ENCODE peak calls at places on chromosomes 5 and 9, in seven cellular contexts. M, P, N, Y, E, U and C are unnamed samples.

GRCh38 chr5:86757824-86758223 is 140.1 kb downstream of the COX7C start:
- DNase-seq in M (no peak), P (no peak), N (peak), Y (no peak), E (peak), U (no peak), C (no peak)

GRCh38 chr5:151483647-151484046 is 36.2 kb downstream of the SLC36A1 start:
- DNase-seq in M (no peak), P (no peak), N (no peak), Y (no peak), E (no peak), U (no peak), C (no peak)

GRCh38 chr9:136058152-136058483 is 37.0 kb downstream of the NACC2 start:
- DNase-seq in M (peak), P (peak), N (no peak), Y (no peak), E (no peak), U (no peak), C (no peak)

GRCh38 chr5:133967124-133967523 is 1.3 kb downstream of the C5orf15 start:
- DNase-seq in M (no peak), P (no peak), N (no peak), Y (no peak), E (peak), U (no peak), C (no peak)

GRCh38 chr5:13536921-13537320 is 407.6 kb downstream of the DNAH5 start:
- DNase-seq in M (no peak), P (no peak), N (peak), Y (no peak), E (no peak), U (no peak), C (no peak)

GRCh38 chr9:4742246-4742645 is 1.2 kb upstream of the AK3 start:
- DNase-seq in M (no peak), P (no peak), N (no peak), Y (no peak), E (no peak), U (no peak), C (no peak)

GRCh38 chr9:89366711-89367110 is 48.4 kb downstream of the SECISBP2 start:
- DNase-seq in M (no peak), P (peak), N (no peak), Y (no peak), E (no peak), U (no peak), C (no peak)

GRCh38 chr5:78295035-78295961 is 800 bp upstream of the AP3B1 start:
- DNase-seq in M (peak), P (peak), N (no peak), Y (peak), E (peak), U (no peak), C (peak)

GRCh38 chr9:133778336-133778995 is 40.3 kb upstream of the SARDH start:
- DNase-seq in M (no peak), P (no peak), N (no peak), Y (peak), E (no peak), U (no peak), C (no peak)

GRCh38 chr5:125775896-125776295 is 647.3 kb upstream of the GRAMD2B start:
- DNase-seq in M (no peak), P (no peak), N (no peak), Y (no peak), E (no peak), U (no peak), C (no peak)

GRCh38 chr5:98773464-98774191 is at the start of gene RGMB:
- DNase-seq in M (peak), P (peak), N (peak), Y (peak), E (peak), U (peak), C (peak)

GRCh38 chr5:140607031-140607430 is 25.9 kb downstream of the CD14 start:
- DNase-seq in M (no peak), P (no peak), N (no peak), Y (no peak), E (peak), U (no peak), C (no peak)

GRCh38 chr9:91746357-91746756 is 203.7 kb downstream of the ROR2 start:
- DNase-seq in M (no peak), P (no peak), N (no peak), Y (no peak), E (no peak), U (no peak), C (no peak)

GRCh38 chr9:135901826-135902225 is 5.5 kb downstream of the CAMSAP1 start:
- DNase-seq in M (no peak), P (no peak), N (no peak), Y (no peak), E (no peak), U (no peak), C (no peak)

GRCh38 chr5:170861855-170862766 is at the start of gene RANBP17:
- DNase-seq in M (peak), P (peak), N (peak), Y (peak), E (peak), U (no peak), C (peak)

GRCh38 chr9:70120834-70121510 is 77.3 kb downstream of the MAMDC2 start:
- DNase-seq in M (peak), P (peak), N (peak), Y (peak), E (peak), U (peak), C (no peak)

GRCh38 chr5:164573397-164573796 is 1068.0 kb downstream of the MAT2B start:
- DNase-seq in M (no peak), P (no peak), N (no peak), Y (no peak), E (no peak), U (no peak), C (no peak)

GRCh38 chr5:40676643-40677333 is 2.9 kb upstream of the PTGER4 start:
- DNase-seq in M (no peak), P (no peak), N (peak), Y (peak), E (peak), U (peak), C (no peak)

GRCh38 chr5:149215478-149216042 is 56.1 kb upstream of the AFAP1L1 start:
- DNase-seq in M (no peak), P (no peak), N (peak), Y (peak), E (peak), U (no peak), C (no peak)

GRCh38 chr9:109751253-109751652 is 28.7 kb upstream of the PALM2AKAP2 start:
- DNase-seq in M (no peak), P (no peak), N (peak), Y (no peak), E (no peak), U (no peak), C (no peak)

GRCh38 chr5:53556001-53556400 is 4.4 kb upstream of the NDUFS4 start:
- DNase-seq in M (no peak), P (no peak), N (no peak), Y (no peak), E (no peak), U (no peak), C (no peak)

GRCh38 chr5:96673127-96673526 is 11.0 kb downstream of the CAST start:
- DNase-seq in M (no peak), P (no peak), N (no peak), Y (no peak), E (no peak), U (no peak), C (no peak)

GRCh38 chr5:14118551-14119320 is 24.4 kb upstream of the TRIO start:
- DNase-seq in M (peak), P (no peak), N (no peak), Y (no peak), E (no peak), U (no peak), C (no peak)

GRCh38 chr5:144406463-144406862 is 235.8 kb downstream of the KCTD16 start:
- DNase-seq in M (no peak), P (no peak), N (no peak), Y (no peak), E (no peak), U (no peak), C (no peak)

GRCh38 chr5:177478711-177479646 is 5.5 kb upstream of the DBN1 start:
- DNase-seq in M (no peak), P (no peak), N (peak), Y (peak), E (peak), U (no peak), C (no peak)

GRCh38 chr5:9358961-9359686 is 186.8 kb downstream of the SEMA5A start:
- DNase-seq in M (no peak), P (no peak), N (peak), Y (no peak), E (peak), U (peak), C (no peak)
- TF ChIP-seq CTCF in M (no peak), P (no peak), N (no peak), Y (no peak), E (no peak), U (no peak), C (no peak)

GRCh38 chr5:110054240-110054639 is 364.5 kb downstream of the MAN2A1 start:
- DNase-seq in M (no peak), P (no peak), N (peak), Y (no peak), E (peak), U (peak), C (no peak)
- TF ChIP-seq CTCF in M (no peak), P (no peak), N (no peak), Y (no peak), E (peak), U (peak), C (no peak)

GRCh38 chr9:121684381-121685145 is 33.1 kb downstream of the DAB2IP start:
- DNase-seq in M (peak), P (peak), N (no peak), Y (peak), E (peak), U (no peak), C (peak)
- TF ChIP-seq CTCF in M (peak), P (no peak), N (peak), Y (peak), E (peak), U (peak), C (peak)

DNA sequence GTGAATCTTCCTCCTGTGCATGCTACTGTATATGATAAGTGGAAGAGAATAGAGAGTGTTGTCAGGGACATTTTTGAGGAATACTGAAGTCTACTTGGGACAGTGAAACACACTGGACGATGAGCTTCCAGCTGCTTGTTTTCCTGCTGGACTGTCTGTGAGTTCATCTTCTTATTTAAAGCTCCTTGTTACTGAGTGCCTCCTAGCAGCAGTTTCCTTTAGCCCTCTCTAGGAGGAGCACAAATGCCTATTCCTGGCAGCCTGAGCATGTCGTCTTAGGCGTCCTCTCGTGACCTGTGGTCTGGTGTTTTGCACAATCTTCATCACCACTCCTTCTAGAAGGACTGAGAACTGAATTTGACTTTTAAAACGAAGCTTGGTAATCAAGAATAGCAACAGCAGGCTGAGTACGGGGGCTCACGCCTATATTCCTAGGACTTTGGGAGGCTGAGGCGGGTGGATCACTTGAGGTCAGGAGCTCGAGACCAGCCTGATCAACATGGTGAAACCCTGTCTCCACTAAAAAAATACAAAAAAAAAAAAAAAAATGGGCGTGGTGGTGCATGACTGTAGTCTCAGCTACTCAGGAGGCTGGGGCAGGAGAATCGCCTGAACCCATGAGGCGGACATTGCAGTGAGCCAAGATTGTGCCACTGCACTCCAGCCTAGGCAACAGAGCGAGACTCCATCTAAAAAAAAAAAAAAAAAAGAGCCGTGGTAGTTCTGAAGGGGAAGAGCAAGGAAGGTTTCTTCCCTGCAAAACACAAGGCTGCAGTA is 44.0 kb downstream of the ANKRD33B start:
- DNase-seq in M (no peak), P (no peak), N (peak), Y (peak), E (peak), U (no peak), C (no peak)
- TF ChIP-seq CTCF in M (no peak), P (no peak), N (peak), Y (no peak), E (peak), U (no peak), C (no peak)

GRCh38 chr5:66498791-66499207 is 97.4 kb upstream of the MAST4 start:
- DNase-seq in M (no peak), P (no peak), N (no peak), Y (no peak), E (peak), U (no peak), C (no peak)

GRCh38 chr5:66494437-66494836 is 101.8 kb upstream of the MAST4 start:
- DNase-seq in M (peak), P (no peak), N (no peak), Y (no peak), E (no peak), U (no peak), C (peak)
- TF ChIP-seq CTCF in M (peak), P (no peak), N (no peak), Y (no peak), E (peak), U (no peak), C (no peak)

GRCh38 chr9:2466703-2467102 is 154.9 kb upstream of the VLDLR start:
- DNase-seq in M (no peak), P (no peak), N (no peak), Y (no peak), E (no peak), U (no peak), C (peak)

GRCh38 chr9:2465516-2465915 is 156.1 kb upstream of the VLDLR start:
- DNase-seq in M (no peak), P (no peak), N (no peak), Y (no peak), E (no peak), U (no peak), C (no peak)

GRCh38 chr9:2473691-2474090 is 147.9 kb upstream of the VLDLR start:
- DNase-seq in M (no peak), P (no peak), N (no peak), Y (no peak), E (no peak), U (no peak), C (no peak)

GRCh38 chr9:2465921-2466460 is 155.6 kb upstream of the VLDLR start:
- DNase-seq in M (no peak), P (no peak), N (peak), Y (no peak), E (no peak), U (no peak), C (no peak)

GRCh38 chr9:2469681-2470141 is 151.9 kb upstream of the VLDLR start:
- DNase-seq in M (peak), P (no peak), N (peak), Y (no peak), E (peak), U (no peak), C (peak)
- TF ChIP-seq CTCF in M (no peak), P (no peak), N (peak), Y (no peak), E (peak), U (no peak), C (no peak)

GRCh38 chr5:123670981-123671557 is 159.1 kb downstream of the CSNK1G3 start:
- DNase-seq in M (peak), P (no peak), N (peak), Y (no peak), E (peak), U (no peak), C (peak)

GRCh38 chr5:123664961-123665360 is 153.0 kb downstream of the CSNK1G3 start:
- DNase-seq in M (no peak), P (no peak), N (no peak), Y (no peak), E (no peak), U (no peak), C (no peak)

GRCh38 chr5:123665822-123666371 is 153.9 kb downstream of the CSNK1G3 start:
- DNase-seq in M (no peak), P (no peak), N (no peak), Y (no peak), E (no peak), U (no peak), C (no peak)
- TF ChIP-seq CTCF in M (no peak), P (no peak), N (no peak), Y (no peak), E (no peak), U (no peak), C (no peak)

GRCh38 chr5:136799806-136800372 is 434.5 kb upstream of the TRPC7 start:
- DNase-seq in M (no peak), P (no peak), N (no peak), Y (no peak), E (no peak), U (no peak), C (no peak)

GRCh38 chr5:136805466-136805865 is 440.1 kb upstream of the TRPC7 start:
- DNase-seq in M (no peak), P (no peak), N (no peak), Y (no peak), E (no peak), U (no peak), C (no peak)

GRCh38 chr5:136802382-136802781 is 437.0 kb upstream of the TRPC7 start:
- DNase-seq in M (no peak), P (no peak), N (peak), Y (no peak), E (peak), U (no peak), C (no peak)
- TF ChIP-seq CTCF in M (no peak), P (no peak), N (peak), Y (peak), E (peak), U (peak), C (peak)

DNA sequence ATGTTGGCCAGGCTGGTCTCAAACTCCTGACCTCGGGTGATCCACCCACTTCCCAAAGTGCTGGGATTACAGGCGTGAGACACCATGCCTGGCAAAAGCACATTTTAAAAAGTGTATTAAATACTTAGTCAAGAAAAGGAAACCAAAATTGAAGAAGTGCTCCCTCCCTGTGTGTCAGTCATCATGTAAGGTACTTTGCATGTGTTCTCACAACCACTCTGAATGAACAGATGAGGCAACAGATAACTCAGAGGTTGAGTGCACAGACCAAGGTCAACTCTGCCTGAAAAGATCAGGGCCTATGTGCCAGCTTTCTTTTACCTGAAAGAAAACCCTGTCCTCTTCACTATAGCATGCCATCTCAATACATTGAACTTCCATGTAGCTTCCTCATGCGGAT is 289.7 kb downstream of the MRPS30 start:
- DNase-seq in M (no peak), P (no peak), N (no peak), Y (no peak), E (no peak), U (no peak), C (no peak)
- TF ChIP-seq CTCF in M (no peak), P (no peak), N (no peak), Y (no peak), E (no peak), U (no peak), C (no peak)

DNA sequence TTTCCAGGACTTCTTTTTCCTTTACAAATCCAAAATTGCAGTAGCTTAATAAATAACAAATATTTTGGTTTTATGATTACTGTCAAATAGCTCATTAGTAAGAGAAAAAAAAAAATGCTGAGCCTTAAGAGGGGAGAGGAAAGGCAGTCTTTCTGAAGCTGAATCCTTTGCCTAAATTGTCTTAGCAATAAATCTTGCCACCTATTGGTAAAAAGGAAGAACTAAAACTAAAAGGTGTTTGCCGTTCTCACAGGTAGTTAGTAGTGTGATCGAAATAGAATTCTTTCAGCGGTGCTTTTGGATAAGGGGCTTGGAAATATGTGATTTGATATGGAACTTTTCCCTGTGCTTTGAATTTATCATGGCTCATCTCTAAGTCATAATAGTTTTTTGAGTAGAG is 31.2 kb downstream of the PIK3R1 start:
- DNase-seq in M (no peak), P (no peak), N (no peak), Y (no peak), E (no peak), U (no peak), C (no peak)
- TF ChIP-seq CTCF in M (no peak), P (no peak), N (no peak), Y (no peak), E (no peak), U (no peak), C (no peak)